ENCODE peak calls at places on chromosomes 4 and X, in nine cellular contexts. U, V, K, F, H, D, T, W and X are unnamed samples.

GRCh38 chr4:21554036-21554435 is 394.5 kb downstream of the KCNIP4 start:
- DNase-seq in U (no peak), V (no peak), K (no peak), F (no peak), H (no peak), D (peak; percentile 5), T (no peak), W (no peak), X (no peak)

GRCh38 chr4:174198396-174199179 is 84.9 kb downstream of the FBXO8 start:
- DNase-seq in U (no peak), V (peak; percentile 74), K (no peak), F (no peak), H (no peak), D (no peak), T (no peak), W (no peak), X (no peak)

GRCh38 chrX:71103110-71103983 is 3.2 kb downstream of the CXorf65 start:
- DNase-seq in U (peak; percentile 34), V (no peak), K (no peak), F (no peak), H (peak; percentile 75), D (peak; percentile 42), T (peak; percentile 56), W (peak; percentile 75), X (peak; percentile 54)

GRCh38 chrX:152635941-152636340 is 1.8 kb upstream of the GABRQ start:
- DNase-seq in U (no peak), V (peak; percentile 56), K (peak; percentile 58), F (no peak), H (peak; percentile 75), D (peak; percentile 58), T (peak; percentile 45), W (peak; percentile 38), X (no peak)

GRCh38 chrX:13837290-13837745 is 20.4 kb upstream of the GPM6B start:
- DNase-seq in U (no peak), V (peak; percentile 9), K (no peak), F (no peak), H (no peak), D (no peak), T (no peak), W (no peak), X (no peak)

GRCh38 chr4:38621004-38621684 is 42.9 kb upstream of the KLF3 start:
- DNase-seq in U (peak; percentile 67), V (peak; percentile 63), K (peak; percentile 25), F (no peak), H (no peak), D (no peak), T (peak; percentile 20), W (peak; percentile 81), X (no peak)

GRCh38 chr4:123183308-123183707 is 213.3 kb upstream of the SPRY1 start:
- DNase-seq in U (no peak), V (no peak), K (no peak), F (no peak), H (no peak), D (no peak), T (no peak), W (no peak), X (no peak)

GRCh38 chrX:12390301-12390700 is 252.0 kb downstream of the FRMPD4 start:
- DNase-seq in U (no peak), V (peak; percentile 17), K (no peak), F (no peak), H (no peak), D (no peak), T (no peak), W (no peak), X (no peak)

GRCh38 chrX:36898301-36898700 is 109.9 kb upstream of the FAM47C start:
- DNase-seq in U (no peak), V (no peak), K (no peak), F (no peak), H (no peak), D (peak; percentile 36), T (no peak), W (peak; percentile 1), X (peak; percentile 5)

GRCh38 chr4:182806259-182807252 is 110.6 kb downstream of the DCTD start:
- DNase-seq in U (peak; percentile 81), V (peak; percentile 61), K (peak; percentile 86), F (no peak), H (peak; percentile 88), D (peak; percentile 87), T (peak; percentile 98), W (peak; percentile 84), X (peak; percentile 83)

GRCh38 chr4:140858897-140859296 is 102.7 kb upstream of the TBC1D9 start:
- DNase-seq in U (no peak), V (peak; percentile 40), K (no peak), F (no peak), H (no peak), D (no peak), T (no peak), W (no peak), X (no peak)

GRCh38 chr4:23920716-23921446 is 31.0 kb upstream of the PPARGC1A start:
- DNase-seq in U (no peak), V (no peak), K (no peak), F (no peak), H (no peak), D (no peak), T (no peak), W (no peak), X (no peak)

GRCh38 chr4:89640620-89641366 is 196.2 kb downstream of the SNCA start:
- DNase-seq in U (no peak), V (peak; percentile 63), K (peak; percentile 45), F (no peak), H (peak; percentile 75), D (peak; percentile 86), T (peak; percentile 80), W (peak; percentile 80), X (no peak)

GRCh38 chrX:2614911-2615310 is 76.2 kb upstream of the CD99 start:
- DNase-seq in U (no peak), V (peak; percentile 81), K (no peak), F (no peak), H (no peak), D (peak; percentile 43), T (no peak), W (peak; percentile 34), X (no peak)

GRCh38 chrX:19539665-19540064 is 24.4 kb upstream of the MAP3K15 start:
- DNase-seq in U (no peak), V (no peak), K (no peak), F (no peak), H (no peak), D (no peak), T (no peak), W (no peak), X (no peak)

GRCh38 chr4:86939123-86939522 is 4.3 kb downstream of the AFF1 start:
- DNase-seq in U (no peak), V (no peak), K (no peak), F (no peak), H (no peak), D (no peak), T (no peak), W (no peak), X (no peak)

GRCh38 chrX:57528670-57529255 is 63.0 kb upstream of the ZXDB start:
- DNase-seq in U (no peak), V (no peak), K (no peak), F (no peak), H (no peak), D (peak; percentile 25), T (peak; percentile 42), W (peak; percentile 24), X (no peak)

GRCh38 chr4:53646792-53647191 is 55.5 kb upstream of the LNX1 start:
- DNase-seq in U (no peak), V (no peak), K (no peak), F (no peak), H (no peak), D (no peak), T (no peak), W (no peak), X (no peak)

DNA sequence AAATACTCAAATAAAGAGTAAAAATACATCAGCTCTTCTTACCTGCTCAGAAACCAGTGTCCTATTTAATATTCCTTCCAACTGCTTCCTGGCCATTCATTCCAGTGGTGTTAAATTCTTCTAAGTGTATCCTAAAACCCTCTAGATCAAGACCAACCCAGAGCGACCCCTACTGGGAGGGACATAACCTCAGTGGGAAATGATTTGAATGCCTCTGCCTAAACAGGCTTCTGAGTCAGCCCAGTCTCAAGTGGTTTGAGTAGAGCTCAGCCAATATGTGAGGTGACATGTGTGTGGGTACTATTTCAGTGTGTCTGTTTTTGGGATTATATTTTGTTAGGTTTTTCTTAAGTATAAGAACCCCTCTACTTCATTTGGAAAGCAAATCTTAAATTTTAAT is 133.6 kb upstream of the ARHGEF9 start:
- DNase-seq in U (no peak), V (no peak), K (no peak), F (no peak), H (peak; percentile 67), D (peak; percentile 28), T (no peak), W (no peak), X (no peak)
- TF ChIP-seq CTCF in U (no peak), V (no peak), K (no peak), F (no peak), H (peak; percentile 50), D (no peak), T (no peak), W (no peak), X (no peak)

GRCh38 chr4:139617702-139618490 is 47.7 kb upstream of the MGST2 start:
- DNase-seq in U (no peak), V (no peak), K (no peak), F (no peak), H (no peak), D (no peak), T (no peak), W (no peak), X (no peak)
- TF ChIP-seq CTCF in U (no peak), V (peak; percentile 32), K (no peak), F (peak; percentile 62), H (peak; percentile 21), D (peak; percentile 46), T (no peak), W (peak; percentile 4), X (no peak)

DNA sequence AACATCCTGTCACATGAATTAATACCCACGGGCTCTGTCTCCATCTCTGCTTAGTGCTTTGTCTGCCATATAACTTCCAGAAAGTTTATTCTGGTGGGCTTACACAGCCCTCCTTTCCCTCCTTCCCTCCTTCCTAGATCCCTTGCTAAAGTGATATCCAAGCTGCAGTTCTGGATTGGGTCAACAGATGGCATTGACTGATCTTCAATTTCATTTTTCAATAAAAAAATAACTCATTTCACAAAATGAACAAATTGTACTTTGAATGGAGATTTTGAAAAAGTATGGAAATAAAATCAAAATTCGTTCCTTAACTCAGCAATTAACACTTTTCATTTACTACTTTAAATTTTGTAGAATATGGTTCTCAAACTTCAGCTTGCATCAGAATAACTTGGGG is 94.9 kb downstream of the NXF2 start:
- DNase-seq in U (no peak), V (no peak), K (no peak), F (no peak), H (no peak), D (no peak), T (no peak), W (no peak), X (no peak)
- TF ChIP-seq CTCF in U (no peak), V (peak; percentile 11), K (no peak), F (no peak), H (no peak), D (no peak), T (no peak), W (no peak), X (no peak)

GRCh38 chrX:78098108-78098507 is 5.9 kb upstream of the PGK1 start:
- DNase-seq in U (no peak), V (no peak), K (no peak), F (no peak), H (no peak), D (no peak), T (no peak), W (no peak), X (no peak)

DNA sequence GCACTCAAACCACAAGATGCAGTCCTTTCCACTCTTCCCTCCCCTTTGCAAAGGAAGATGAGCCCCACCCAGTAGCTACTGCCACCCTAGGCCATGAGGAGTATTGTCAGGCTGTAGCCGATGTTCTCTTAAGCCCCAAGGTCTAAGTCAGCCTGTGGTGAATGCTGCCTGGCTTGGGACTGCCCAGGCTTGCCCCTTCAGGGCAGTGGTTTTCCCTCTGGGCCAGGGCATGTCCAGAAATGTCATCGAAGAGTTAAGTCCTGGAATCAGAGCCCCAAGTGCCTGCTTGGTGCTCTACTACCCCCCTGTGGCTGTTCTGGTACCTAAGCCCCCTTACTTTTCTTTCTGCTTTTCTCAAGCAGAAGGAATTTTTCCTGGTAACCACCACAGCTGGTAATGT is 11.8 kb upstream of the PGK1 start:
- DNase-seq in U (no peak), V (peak; percentile 52), K (no peak), F (peak; percentile 37), H (peak; percentile 32), D (peak; percentile 52), T (peak; percentile 46), W (peak; percentile 9), X (no peak)
- TF ChIP-seq CTCF in U (no peak), V (peak; percentile 54), K (no peak), F (peak; percentile 45), H (peak; percentile 32), D (peak; percentile 44), T (peak; percentile 47), W (peak; percentile 37), X (peak; percentile 31)